ENCODE peak calls at places on chromosome 18, in four cellular contexts. One of them, this sample, is unnamed.

GRCh38 chr18:47931707-47932103 is 1.2 kb upstream of the SMAD2 start:
- DNase-seq in cardiac fibroblast: no peak
- DNase-seq in AG09309: no peak
- DNase-seq in AG04450: no peak
- DNase-seq in this sample: no peak

GRCh38 chr18:50742947-50743346 is 76.9 kb downstream of the MRO start:
- DNase-seq in AG09309: no peak
- DNase-seq in AG04450: no peak
- DNase-seq in cardiac fibroblast: no peak
- DNase-seq in this sample: no peak

GRCh38 chr18:11963991-11964484 is 17.3 kb upstream of the IMPA2 start:
- DNase-seq in AG04450: no peak
- DNase-seq in cardiac fibroblast: peak; percentile 42
- DNase-seq in AG09309: peak; percentile 32
- DNase-seq in this sample: no peak

GRCh38 chr18:9419956-9420631 is 55.2 kb upstream of the RALBP1 start:
- DNase-seq in AG09309: no peak
- DNase-seq in cardiac fibroblast: peak; percentile 33
- DNase-seq in AG04450: no peak
- DNase-seq in this sample: no peak

GRCh38 chr18:52582516-52582915 is 242.5 kb downstream of the DCC start:
- DNase-seq in AG04450: no peak
- DNase-seq in cardiac fibroblast: no peak
- DNase-seq in AG09309: no peak
- DNase-seq in this sample: no peak

GRCh38 chr18:26252411-26252810 is 26.2 kb downstream of the TAF4B start:
- DNase-seq in AG09309: no peak
- DNase-seq in AG04450: no peak
- DNase-seq in cardiac fibroblast: no peak
- DNase-seq in this sample: no peak

GRCh38 chr18:7596133-7596532 is 29.0 kb downstream of the PTPRM start:
- DNase-seq in AG04450: no peak
- DNase-seq in cardiac fibroblast: peak; percentile 88
- DNase-seq in AG09309: no peak
- DNase-seq in this sample: peak; percentile 39

GRCh38 chr18:61295153-61295552 is 38.1 kb upstream of the CDH20 start:
- DNase-seq in cardiac fibroblast: no peak
- DNase-seq in AG09309: no peak
- DNase-seq in AG04450: no peak
- DNase-seq in this sample: no peak

GRCh38 chr18:50097702-50098101 is 97.2 kb downstream of the MYO5B start:
- DNase-seq in AG04450: no peak
- DNase-seq in AG09309: no peak
- DNase-seq in cardiac fibroblast: no peak
- DNase-seq in this sample: no peak

GRCh38 chr18:80103231-80103630 is 5.8 kb upstream of the ADNP2 start:
- DNase-seq in AG04450: no peak
- DNase-seq in cardiac fibroblast: peak; percentile 29
- DNase-seq in AG09309: peak; percentile 32
- DNase-seq in this sample: peak; percentile 63

GRCh38 chr18:7812431-7813063 is 245.4 kb downstream of the PTPRM start:
- DNase-seq in cardiac fibroblast: peak; percentile 85
- DNase-seq in AG09309: peak; percentile 62
- DNase-seq in AG04450: peak; percentile 13
- DNase-seq in this sample: peak; percentile 61

GRCh38 chr18:5874336-5874735 is 21.0 kb downstream of the TMEM200C start:
- DNase-seq in cardiac fibroblast: no peak
- DNase-seq in AG04450: no peak
- DNase-seq in AG09309: no peak
- DNase-seq in this sample: no peak

GRCh38 chr18:22637787-22638186 is 220.1 kb upstream of the CTAGE1 start:
- DNase-seq in cardiac fibroblast: peak; percentile 92
- DNase-seq in AG09309: peak; percentile 79
- DNase-seq in AG04450: peak; percentile 43
- DNase-seq in this sample: peak; percentile 77

GRCh38 chr18:70354771-70355170 is 65.9 kb downstream of the SOCS6 start:
- DNase-seq in AG09309: no peak
- DNase-seq in AG04450: no peak
- DNase-seq in cardiac fibroblast: no peak
- DNase-seq in this sample: no peak

GRCh38 chr18:62612246-62612645 is 89.4 kb downstream of the ZCCHC2 start:
- DNase-seq in AG09309: no peak
- DNase-seq in AG04450: no peak
- DNase-seq in cardiac fibroblast: no peak
- DNase-seq in this sample: no peak

GRCh38 chr18:62612721-62613120 is 89.9 kb downstream of the ZCCHC2 start:
- DNase-seq in cardiac fibroblast: no peak
- DNase-seq in AG09309: no peak
- DNase-seq in AG04450: no peak
- DNase-seq in this sample: no peak

GRCh38 chr18:62611395-62612241 is 88.8 kb downstream of the ZCCHC2 start:
- DNase-seq in AG09309: no peak
- DNase-seq in cardiac fibroblast: no peak
- DNase-seq in AG04450: no peak
- DNase-seq in this sample: no peak

GRCh38 chr18:62607708-62608428 is 85.0 kb downstream of the ZCCHC2 start:
- DNase-seq in AG09309: no peak
- DNase-seq in AG04450: no peak
- DNase-seq in cardiac fibroblast: no peak
- DNase-seq in this sample: no peak

GRCh38 chr18:62610509-62611394 is 87.9 kb downstream of the ZCCHC2 start:
- DNase-seq in cardiac fibroblast: no peak
- DNase-seq in AG09309: no peak
- DNase-seq in AG04450: no peak
- DNase-seq in this sample: no peak
- H3K4me3 ChIP-seq in cardiac fibroblast: peak overlapping the region; percentile 3
- H3K4me3 ChIP-seq in AG09309: no peak overlapping the region
- H3K4me3 ChIP-seq in AG04450: peak overlapping the region; percentile 7
- H3K4me3 ChIP-seq in this sample: peak overlapping the region; percentile 13

DNA sequence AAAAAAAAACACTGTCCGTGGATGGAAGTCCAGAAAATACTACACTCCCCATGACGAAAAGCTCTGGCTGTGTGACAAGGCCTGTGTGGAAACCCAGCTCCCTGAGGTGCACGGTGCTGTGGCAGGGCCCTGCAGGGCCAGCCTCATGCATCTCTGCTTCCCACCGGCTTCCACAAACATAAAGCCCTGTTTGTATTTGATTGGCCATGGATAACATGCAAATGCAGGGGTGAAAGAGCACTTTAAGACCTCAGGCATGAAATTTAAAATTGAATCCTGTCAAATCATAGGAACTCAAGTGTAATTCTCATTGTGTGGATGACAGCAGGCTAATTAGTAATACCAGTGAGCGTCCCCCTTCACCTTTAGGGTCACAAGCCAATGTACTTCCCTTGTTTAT is 757.2 kb downstream of the GALR1 start:
- DNase-seq in AG09309: no peak
- DNase-seq in AG04450: no peak
- DNase-seq in cardiac fibroblast: no peak
- DNase-seq in this sample: no peak
- H3K4me3 ChIP-seq in AG09309: no peak overlapping the region
- H3K4me3 ChIP-seq in AG04450: no peak overlapping the region
- H3K4me3 ChIP-seq in cardiac fibroblast: no peak overlapping the region
- H3K4me3 ChIP-seq in this sample: no peak overlapping the region

GRCh38 chr18:35267809-35268208 is 22.2 kb downstream of the ZSCAN30 start:
- DNase-seq in AG04450: no peak
- DNase-seq in AG09309: no peak
- DNase-seq in cardiac fibroblast: no peak
- DNase-seq in this sample: no peak
- H3K4me3 ChIP-seq in AG04450: peak overlapping the region; percentile 35
- H3K4me3 ChIP-seq in AG09309: no peak overlapping the region
- H3K4me3 ChIP-seq in cardiac fibroblast: peak overlapping the region; percentile 47
- H3K4me3 ChIP-seq in this sample: peak overlapping the region; percentile 46

GRCh38 chr18:48931680-48932461 is 18.9 kb downstream of the SMAD7 start:
- DNase-seq in AG09309: no peak
- DNase-seq in AG04450: no peak
- DNase-seq in cardiac fibroblast: no peak
- DNase-seq in this sample: no peak

GRCh38 chr18:48932462-48932818 is 18.3 kb downstream of the SMAD7 start:
- DNase-seq in AG04450: no peak
- DNase-seq in AG09309: no peak
- DNase-seq in cardiac fibroblast: no peak
- DNase-seq in this sample: no peak

GRCh38 chr18:48933578-48934399 is 17.0 kb downstream of the SMAD7 start:
- DNase-seq in AG09309: no peak
- DNase-seq in AG04450: no peak
- DNase-seq in cardiac fibroblast: no peak
- DNase-seq in this sample: no peak

GRCh38 chr18:48934400-48934707 is 16.4 kb downstream of the SMAD7 start:
- DNase-seq in AG04450: no peak
- DNase-seq in cardiac fibroblast: no peak
- DNase-seq in AG09309: no peak
- DNase-seq in this sample: no peak

DNA sequence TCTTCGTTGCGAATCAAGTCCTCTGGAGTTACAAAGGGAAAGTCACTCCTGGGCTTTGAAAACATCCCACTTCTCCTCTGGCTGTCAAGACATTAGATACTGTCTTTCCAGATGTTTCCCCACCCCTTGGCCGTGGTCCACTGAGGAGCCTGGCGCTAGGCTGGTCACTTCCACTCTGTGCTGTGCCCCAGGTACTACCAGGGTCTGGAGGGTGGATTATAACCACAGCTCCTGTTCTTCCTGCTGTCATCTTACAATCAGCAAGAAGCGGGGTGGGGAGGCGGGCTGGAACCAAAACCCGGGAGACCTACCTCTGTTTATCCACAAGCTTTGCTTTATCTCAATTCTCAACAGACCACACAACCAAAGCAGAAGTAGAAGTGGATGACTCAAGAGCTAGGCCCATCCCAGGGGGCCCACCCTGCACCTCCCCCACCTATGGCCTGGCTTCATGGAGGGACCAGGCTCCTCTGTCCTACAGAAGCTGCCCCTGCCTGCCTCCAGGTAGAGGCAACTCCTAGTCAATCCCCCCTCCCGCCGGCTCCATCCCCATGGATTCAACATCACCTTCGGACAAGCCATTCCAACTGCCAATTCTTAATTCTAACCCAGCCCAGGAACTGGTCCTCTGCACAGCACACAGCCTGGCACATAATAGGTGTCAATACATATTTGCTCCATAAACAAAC is 17.8 kb downstream of the SMAD7 start:
- DNase-seq in AG04450: no peak
- DNase-seq in cardiac fibroblast: peak; percentile 33
- DNase-seq in AG09309: no peak
- DNase-seq in this sample: no peak
- H3K4me3 ChIP-seq in AG04450: no peak overlapping the region
- H3K4me3 ChIP-seq in cardiac fibroblast: no peak overlapping the region
- H3K4me3 ChIP-seq in AG09309: no peak overlapping the region
- H3K4me3 ChIP-seq in this sample: no peak overlapping the region

GRCh38 chr18:811192-812122 is 585 bp downstream of the YES1 start:
- DNase-seq in AG09309: no peak
- DNase-seq in AG04450: no peak
- DNase-seq in cardiac fibroblast: peak; percentile 38
- DNase-seq in this sample: no peak
- H3K4me3 ChIP-seq in AG09309: peak overlapping the region; percentile 95
- H3K4me3 ChIP-seq in AG04450: peak overlapping the region; percentile 90
- H3K4me3 ChIP-seq in cardiac fibroblast: peak overlapping the region; percentile 97
- H3K4me3 ChIP-seq in this sample: peak overlapping the region; percentile 87

DNA sequence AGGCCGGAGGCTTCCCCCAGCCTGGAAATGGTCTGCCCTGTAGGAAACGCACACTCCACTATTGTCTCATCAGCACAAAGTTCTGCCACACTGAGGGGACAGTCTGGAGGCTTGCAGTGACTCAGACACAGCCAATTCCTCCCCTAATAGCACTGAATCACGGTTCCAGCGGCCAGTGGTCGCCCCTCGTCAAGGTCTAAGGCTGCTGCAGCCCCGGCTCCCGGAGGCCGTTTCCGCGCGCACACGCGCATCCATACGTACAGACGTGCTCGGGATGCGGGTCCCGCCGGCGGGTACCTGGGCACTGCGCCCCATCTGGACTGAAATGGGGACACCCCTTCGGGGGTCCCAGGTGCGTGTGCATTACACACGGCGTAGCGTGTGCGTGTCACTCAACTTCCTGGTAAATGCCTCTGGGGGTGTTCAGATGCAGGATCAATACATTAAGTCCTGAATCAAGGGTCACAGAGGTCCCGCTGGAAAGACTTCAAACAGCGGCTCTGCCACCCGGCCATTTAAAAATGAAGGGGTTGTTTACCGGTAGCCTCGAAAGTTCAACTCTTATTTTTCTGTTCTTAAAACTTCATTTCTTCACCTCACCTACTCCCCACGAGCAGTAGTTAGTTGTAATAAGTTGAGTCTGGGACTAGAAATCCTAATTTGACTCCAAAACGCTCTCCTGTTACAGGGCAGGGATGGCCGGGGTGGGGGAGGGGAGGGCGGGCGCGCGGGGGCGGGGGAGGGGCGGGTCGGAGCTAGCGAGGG is 575 bp upstream of the ZNF516 start:
- DNase-seq in AG09309: no peak
- DNase-seq in AG04450: no peak
- DNase-seq in cardiac fibroblast: peak; percentile 65
- DNase-seq in this sample: no peak
- H3K4me3 ChIP-seq in AG09309: peak overlapping the region; percentile 65
- H3K4me3 ChIP-seq in AG04450: peak overlapping the region; percentile 84
- H3K4me3 ChIP-seq in cardiac fibroblast: peak overlapping the region; percentile 77
- H3K4me3 ChIP-seq in this sample: peak overlapping the region; percentile 83

GRCh38 chr18:13465476-13465875 is 246.9 kb downstream of the LDLRAD4 start:
- DNase-seq in AG09309: no peak
- DNase-seq in cardiac fibroblast: no peak
- DNase-seq in AG04450: no peak
- DNase-seq in this sample: no peak

GRCh38 chr18:13464432-13465125 is 246.0 kb downstream of the LDLRAD4 start:
- DNase-seq in AG04450: no peak
- DNase-seq in cardiac fibroblast: no peak
- DNase-seq in AG09309: no peak
- DNase-seq in this sample: no peak

GRCh38 chr18:13463526-13463925 is 245.0 kb downstream of the LDLRAD4 start:
- DNase-seq in cardiac fibroblast: no peak
- DNase-seq in AG04450: no peak
- DNase-seq in AG09309: no peak
- DNase-seq in this sample: no peak

GRCh38 chr18:13462686-13463085 is 244.1 kb downstream of the LDLRAD4 start:
- DNase-seq in AG09309: no peak
- DNase-seq in AG04450: no peak
- DNase-seq in cardiac fibroblast: no peak
- DNase-seq in this sample: no peak

GRCh38 chr18:13465126-13465446 is 246.5 kb downstream of the LDLRAD4 start:
- DNase-seq in AG04450: no peak
- DNase-seq in cardiac fibroblast: no peak
- DNase-seq in AG09309: no peak
- DNase-seq in this sample: no peak
- H3K4me3 ChIP-seq in AG04450: no peak overlapping the region
- H3K4me3 ChIP-seq in cardiac fibroblast: no peak overlapping the region
- H3K4me3 ChIP-seq in AG09309: no peak overlapping the region
- H3K4me3 ChIP-seq in this sample: no peak overlapping the region